ENCODE peak calls at places on chromosome 5, in seven cellular contexts. W, S, I, E, H, G and T are unnamed samples.
A peak's percentile ranks its signal among the peaks of the same experiment; 100 is the strongest.

GRCh38 chr5:83430130-83431010 is 41.2 kb upstream of the VCAN start:
- DNase-seq in W (peak; percentile 79), S (peak; percentile 69), I (peak; percentile 55), E (peak; percentile 65), H (peak; percentile 80), G (peak; percentile 68), T (peak; percentile 62)

GRCh38 chr5:130237721-130238120 is 333.5 kb downstream of the CHSY3 start:
- DNase-seq in W (no peak), S (no peak), I (no peak), E (no peak), H (no peak), G (no peak), T (no peak)

GRCh38 chr5:15711881-15712280 is 211.9 kb downstream of the FBXL7 start:
- DNase-seq in W (no peak), S (no peak), I (no peak), E (no peak), H (no peak), G (no peak), T (no peak)

GRCh38 chr5:16467363-16468219 is 2.0 kb upstream of the ZNF622 start:
- DNase-seq in W (no peak), S (peak; percentile 78), I (no peak), E (peak; percentile 75), H (no peak), G (no peak), T (no peak)

GRCh38 chr5:127298623-127299022 is 8.0 kb downstream of the MEGF10 start:
- DNase-seq in W (no peak), S (no peak), I (no peak), E (no peak), H (no peak), G (no peak), T (no peak)

GRCh38 chr5:109805882-109806281 is 116.2 kb downstream of the MAN2A1 start:
- DNase-seq in W (no peak), S (no peak), I (no peak), E (no peak), H (peak; percentile 96), G (no peak), T (peak; percentile 3)

GRCh38 chr5:3449481-3449880 is 146.2 kb upstream of the IRX1 start:
- DNase-seq in W (no peak), S (no peak), I (no peak), E (no peak), H (no peak), G (no peak), T (no peak)

GRCh38 chr5:31382051-31382878 is 149.6 kb downstream of the DROSHA start:
- DNase-seq in W (no peak), S (peak; percentile 66), I (no peak), E (no peak), H (no peak), G (no peak), T (peak; percentile 46)

GRCh38 chr5:109455598-109456096 is 45.9 kb upstream of the PJA2 start:
- DNase-seq in W (no peak), S (peak; percentile 98), I (peak; percentile 60), E (peak; percentile 100), H (no peak), G (no peak), T (no peak)

DNA sequence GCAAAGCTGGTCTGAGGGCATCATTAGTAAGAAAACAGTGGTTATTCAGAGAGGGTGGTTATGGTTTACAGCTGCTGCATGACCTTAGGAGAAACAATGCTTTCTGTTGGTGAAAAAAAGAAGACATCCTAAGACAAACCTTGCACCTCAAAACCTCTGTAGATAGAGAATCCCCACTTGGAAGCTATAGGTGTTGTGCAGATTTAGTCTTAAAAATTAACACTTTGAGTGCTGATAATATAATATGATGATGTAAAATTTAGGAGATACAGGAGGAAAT is 1.4 kb upstream of the PTTG1 start:
- DNase-seq in W (no peak), S (no peak), I (no peak), E (no peak), H (no peak), G (no peak), T (no peak)
- H3K4ac ChIP-seq in W (no peak overlapping the region), S (peak overlapping the region; percentile 45), I (no peak overlapping the region), E (no peak overlapping the region), H (no peak overlapping the region), G (no peak overlapping the region), T (no peak overlapping the region)

GRCh38 chr5:7650755-7651154 is 200.2 kb downstream of the CFAP90 start:
- DNase-seq in W (no peak), S (no peak), I (no peak), E (no peak), H (no peak), G (no peak), T (no peak)
- H3K23ac ChIP-seq in W (no peak overlapping the region), S (no peak overlapping the region), I (no peak overlapping the region), E (no peak overlapping the region), H (no peak overlapping the region), G (no peak overlapping the region), T (no peak overlapping the region)

GRCh38 chr5:96197359-96197758 is 235.7 kb downstream of the PCSK1 start:
- DNase-seq in W (no peak), S (no peak), I (no peak), E (no peak), H (no peak), G (no peak), T (no peak)

GRCh38 chr5:96196890-96197289 is 235.2 kb upstream of the ELL2 start:
- DNase-seq in W (no peak), S (no peak), I (no peak), E (no peak), H (no peak), G (no peak), T (no peak)

GRCh38 chr5:96194597-96194996 is 232.9 kb upstream of the ELL2 start:
- DNase-seq in W (no peak), S (no peak), I (no peak), E (no peak), H (no peak), G (no peak), T (no peak)

GRCh38 chr5:96195053-96195452 is 233.4 kb upstream of the ELL2 start:
- DNase-seq in W (no peak), S (peak; percentile 61), I (no peak), E (no peak), H (no peak), G (no peak), T (no peak)

GRCh38 chr5:96196407-96196806 is 234.8 kb upstream of the ELL2 start:
- DNase-seq in W (no peak), S (no peak), I (no peak), E (no peak), H (no peak), G (no peak), T (no peak)
- H3K4ac ChIP-seq in W (no peak overlapping the region), S (no peak overlapping the region), I (no peak overlapping the region), E (no peak overlapping the region), H (no peak overlapping the region), G (no peak overlapping the region), T (no peak overlapping the region)

GRCh38 chr5:39412995-39413394 is 11.8 kb downstream of the DAB2 start:
- DNase-seq in W (no peak), S (no peak), I (no peak), E (no peak), H (no peak), G (no peak), T (no peak)
- H3K23ac ChIP-seq in W (no peak overlapping the region), S (peak overlapping the region; percentile 51), I (no peak overlapping the region), E (no peak overlapping the region), H (no peak overlapping the region), G (no peak overlapping the region), T (no peak overlapping the region)